ENCODE peak calls at places on chromosome 1, in five cellular contexts. One of them, this sample, is unnamed.

GRCh38 chr1:233293556-233294446 is 1.7 kb downstream of the PCNX2 start:
- DNase-seq in smooth muscle cell of the brain vasculature: no peak
- DNase-seq in fibroblast of lung: peak
- DNase-seq in ovary: no peak
- DNase-seq in T1000: no peak
- DNase-seq in this sample: no peak

GRCh38 chr1:156675715-156676311 is 1.4 kb downstream of the NES start:
- DNase-seq in smooth muscle cell of the brain vasculature: no peak
- DNase-seq in fibroblast of lung: no peak
- DNase-seq in ovary: no peak
- DNase-seq in T1000: no peak
- DNase-seq in this sample: no peak

GRCh38 chr1:36567601-36568341 is 85.1 kb upstream of the CSF3R start:
- DNase-seq in smooth muscle cell of the brain vasculature: no peak
- DNase-seq in fibroblast of lung: no peak
- DNase-seq in ovary: no peak
- DNase-seq in T1000: no peak
- DNase-seq in this sample: no peak

GRCh38 chr1:226984521-226985238 is 44.6 kb downstream of the COQ8A start:
- DNase-seq in smooth muscle cell of the brain vasculature: no peak
- DNase-seq in fibroblast of lung: no peak
- DNase-seq in ovary: peak
- DNase-seq in T1000: no peak
- DNase-seq in this sample: no peak

GRCh38 chr1:26541816-26542711 is 12.5 kb downstream of the RPS6KA1 start:
- DNase-seq in smooth muscle cell of the brain vasculature: no peak
- DNase-seq in fibroblast of lung: peak
- DNase-seq in ovary: peak
- DNase-seq in T1000: no peak
- DNase-seq in this sample: no peak

GRCh38 chr1:36874271-36875017 is 159.9 kb downstream of the GRIK3 start:
- DNase-seq in smooth muscle cell of the brain vasculature: no peak
- DNase-seq in fibroblast of lung: no peak
- DNase-seq in ovary: no peak
- DNase-seq in T1000: no peak
- DNase-seq in this sample: no peak

GRCh38 chr1:113391643-113392271 is 1.4 kb downstream of the MAGI3 start:
- DNase-seq in smooth muscle cell of the brain vasculature: no peak
- DNase-seq in fibroblast of lung: no peak
- DNase-seq in ovary: no peak
- DNase-seq in T1000: no peak
- DNase-seq in this sample: no peak

GRCh38 chr1:94326329-94326728 is 88.9 kb upstream of the ARHGAP29 start:
- DNase-seq in smooth muscle cell of the brain vasculature: no peak
- DNase-seq in fibroblast of lung: no peak
- DNase-seq in ovary: no peak
- DNase-seq in T1000: no peak
- DNase-seq in this sample: no peak

GRCh38 chr1:44114098-44114497 is 4.5 kb upstream of the KLF17 start:
- DNase-seq in smooth muscle cell of the brain vasculature: no peak
- DNase-seq in fibroblast of lung: no peak
- DNase-seq in ovary: no peak
- DNase-seq in T1000: no peak
- DNase-seq in this sample: no peak

GRCh38 chr1:157803851-157804250 is 16.1 kb downstream of the FCRL1 start:
- DNase-seq in smooth muscle cell of the brain vasculature: no peak
- DNase-seq in fibroblast of lung: no peak
- DNase-seq in ovary: no peak
- DNase-seq in T1000: no peak
- DNase-seq in this sample: no peak

GRCh38 chr1:221356693-221357092 is 385.2 kb downstream of the DUSP10 start:
- DNase-seq in smooth muscle cell of the brain vasculature: no peak
- DNase-seq in fibroblast of lung: no peak
- DNase-seq in ovary: no peak
- DNase-seq in T1000: no peak
- DNase-seq in this sample: no peak

GRCh38 chr1:103111926-103112325 is 3.6 kb upstream of the COL11A1 start:
- DNase-seq in smooth muscle cell of the brain vasculature: no peak
- DNase-seq in fibroblast of lung: no peak
- DNase-seq in ovary: no peak
- DNase-seq in T1000: no peak
- DNase-seq in this sample: no peak

GRCh38 chr1:85464497-85465098 is 361 bp downstream of the DDAH1 start:
- DNase-seq in smooth muscle cell of the brain vasculature: no peak
- DNase-seq in fibroblast of lung: peak
- DNase-seq in ovary: peak
- DNase-seq in T1000: peak
- DNase-seq in this sample: no peak

GRCh38 chr1:154328318-154329151 is 3.2 kb downstream of the ATP8B2 start:
- DNase-seq in smooth muscle cell of the brain vasculature: no peak
- DNase-seq in fibroblast of lung: peak
- DNase-seq in ovary: peak
- DNase-seq in T1000: peak
- DNase-seq in this sample: no peak

GRCh38 chr1:3012511-3013291 is 8.6 kb upstream of the ACTRT2 start:
- DNase-seq in smooth muscle cell of the brain vasculature: no peak
- DNase-seq in fibroblast of lung: no peak
- DNase-seq in ovary: peak
- DNase-seq in T1000: no peak
- DNase-seq in this sample: no peak

GRCh38 chr1:233025156-233025555 is 74.7 kb downstream of the NTPCR start:
- DNase-seq in smooth muscle cell of the brain vasculature: no peak
- DNase-seq in fibroblast of lung: no peak
- DNase-seq in ovary: no peak
- DNase-seq in T1000: no peak
- DNase-seq in this sample: no peak

GRCh38 chr1:29444782-29445325 is 208.5 kb downstream of the PTPRU start:
- DNase-seq in smooth muscle cell of the brain vasculature: no peak
- DNase-seq in fibroblast of lung: no peak
- DNase-seq in ovary: no peak
- DNase-seq in T1000: no peak
- DNase-seq in this sample: no peak

This sample was measured in SK-N-MC.